ENCODE peak calls at places on chromosomes 11 and 22, in five cellular contexts. H is HepG2, K is GM12878, U is SK-N-SH, V is K562. N is an unnamed sample.

GRCh38 chr11:131629925-131630324 is 259.5 kb downstream of the NTM start:
- DNase-seq in H (no peak), U (no peak), V (no peak), K (no peak), N (no peak)

GRCh38 chr11:92769125-92769524 is 200.3 kb upstream of the MTNR1B start:
- DNase-seq in V (no peak), H (no peak), K (no peak), U (no peak), N (no peak)

GRCh38 chr22:40400173-40400572 is 29.8 kb downstream of the SGSM3 start:
- DNase-seq in H (no peak), U (no peak), V (no peak), K (peak; percentile 63), N (peak; percentile 78)

GRCh38 chr11:1484061-1484671 is 2.4 kb downstream of the MOB2 start:
- DNase-seq in K (no peak), V (no peak), U (no peak), H (no peak), N (no peak)

GRCh38 chr22:42536166-42536565 is 16.6 kb upstream of the RRP7A start:
- DNase-seq in K (no peak), U (no peak), H (peak; percentile 53), V (no peak), N (no peak)

GRCh38 chr11:75265851-75266531 is 25.4 kb downstream of the TPBGL start:
- DNase-seq in V (no peak), K (no peak), U (peak; percentile 65), H (peak; percentile 75), N (no peak)

GRCh38 chr11:81070948-81071347 is 1630.1 kb upstream of the TENM4 start:
- DNase-seq in K (peak; percentile 3), U (no peak), V (no peak), H (no peak), N (peak; percentile 18)

GRCh38 chr11:11155962-11156815 is 196.9 kb downstream of the CSNK2A3 start:
- DNase-seq in U (peak; percentile 54), V (peak; percentile 39), K (no peak), H (no peak), N (no peak)

GRCh38 chr11:130499828-130500227 is 51.4 kb downstream of the ADAMTS15 start:
- DNase-seq in V (no peak), U (no peak), K (no peak), H (no peak), N (no peak)

GRCh38 chr11:75024764-75025211 is 36.1 kb downstream of the NEU3 start:
- DNase-seq in U (peak; percentile 33), V (peak; percentile 40), H (no peak), K (no peak), N (no peak)

GRCh38 chr22:23388492-23389009 is 191.5 kb downstream of the IGLL1 start:
- DNase-seq in V (no peak), U (no peak), K (no peak), H (no peak), N (no peak)
- TF ChIP-seq GABPA in V (no peak), U (no peak), K (no peak), H (no peak), N (no peak)

GRCh38 chr22:20418211-20418788 is 19.3 kb downstream of the SCARF2 start:
- DNase-seq in V (peak; percentile 94), U (peak; percentile 88), H (peak; percentile 57), K (no peak), N (peak; percentile 63)
- TF ChIP-seq GABPA in V (peak; percentile 46), U (no peak), H (no peak), K (no peak), N (no peak)

GRCh38 chr11:32386770-32387377 is 48.5 kb downstream of the WT1 start:
- DNase-seq in H (no peak), V (peak; percentile 80), K (no peak), U (peak; percentile 37), N (no peak)
- TF ChIP-seq GABPA in H (no peak), V (peak; percentile 27), K (no peak), U (no peak), N (no peak)

GRCh38 chr11:13769188-13769587 is 100.7 kb downstream of the FAR1 start:
- DNase-seq in V (no peak), H (peak; percentile 5), K (no peak), U (no peak), N (no peak)

GRCh38 chr11:13775471-13775870 is 107.0 kb downstream of the FAR1 start:
- DNase-seq in U (no peak), V (no peak), K (no peak), H (no peak), N (no peak)

GRCh38 chr11:13767461-13767860 is 99.0 kb downstream of the FAR1 start:
- DNase-seq in U (no peak), K (no peak), V (peak; percentile 33), H (no peak), N (no peak)

GRCh38 chr11:13776134-13776815 is 107.8 kb downstream of the FAR1 start:
- DNase-seq in H (no peak), U (no peak), K (no peak), V (peak; percentile 14), N (no peak)

DNA sequence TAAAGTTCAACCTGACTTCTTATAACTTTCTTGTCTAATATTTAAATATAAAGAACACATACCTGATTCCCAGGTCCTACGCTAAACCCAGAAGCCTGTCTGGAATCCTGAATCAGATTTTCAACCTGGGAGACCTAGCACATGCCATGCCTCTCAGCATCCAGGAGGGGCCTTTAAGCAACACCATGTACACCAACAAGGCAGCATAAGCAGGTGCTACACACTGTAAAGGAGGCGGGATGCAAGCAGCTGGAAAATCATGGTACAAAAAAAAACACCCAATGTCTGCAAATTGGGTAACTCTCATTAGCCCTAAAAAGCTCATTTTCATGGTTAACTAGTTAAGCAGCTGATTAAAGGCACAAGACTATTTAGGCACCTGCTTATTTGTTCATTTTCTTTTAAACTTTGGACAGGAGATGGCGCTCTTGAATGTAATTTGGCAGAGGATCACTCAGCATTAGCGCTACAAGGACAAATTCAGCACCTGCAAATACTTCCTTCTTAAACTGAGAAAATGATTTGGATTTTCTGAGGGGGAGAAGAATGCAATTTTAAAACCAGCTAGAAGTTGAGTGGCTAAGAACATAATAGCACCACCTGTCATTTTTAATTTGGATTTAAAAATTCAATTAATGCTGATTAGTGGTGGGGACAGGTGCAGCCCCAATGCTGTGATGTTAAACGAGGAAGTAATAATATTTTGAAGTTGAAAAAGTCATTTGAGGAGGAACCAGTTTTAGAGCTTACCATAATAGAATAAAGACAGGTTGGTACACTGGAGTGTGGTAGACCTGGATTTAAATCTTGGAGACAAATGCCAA is 104.0 kb downstream of the FAR1 start:
- DNase-seq in V (peak; percentile 78), H (peak; percentile 58), K (peak; percentile 11), U (peak; percentile 39), N (peak; percentile 29)
- TF ChIP-seq GABPA in V (no peak), H (no peak), K (no peak), U (no peak), N (no peak)

GRCh38 chr11:6321356-6321755 is 1.1 kb upstream of the CAVIN3 start:
- DNase-seq in K (no peak), U (no peak), H (no peak), V (no peak), N (no peak)
- TF ChIP-seq GABPA in K (no peak), U (no peak), H (no peak), V (no peak), N (no peak)